ENCODE peak calls at places on chromosome 21, in ten cellular contexts. T is activated T-cell treated with anti-CD3 and anti-CD28 coated beads for 1 hour; A is activated CD4-positive, alpha-beta T cell treated with anti-CD3 and anti-CD28 coated beads, Interleukin-2, amount 50 U/mL, for 24 hours; B is left ventricle myocardium superior; Q is central memory CD4-positive, alpha-beta T cell; F is cardiac muscle cell; N is right lobe of liver; C is Panc1; S is T-cell; L is B cell. M is an unnamed sample.

GRCh38 chr21:37412603-37413360 is 46.2 kb downstream of the DYRK1A start:
- DNase-seq in N (no peak), L (no peak), Q (no peak), C (no peak), T (no peak), S (no peak), F (no peak), B (no peak), A (no peak), M (no peak)

GRCh38 chr21:36422279-36423098 is 37.3 kb downstream of the CHAF1B start:
- DNase-seq in C (no peak), T (peak), N (peak), A (no peak), F (peak), B (peak), S (no peak), L (no peak), Q (no peak), M (no peak)

GRCh38 chr21:31894441-31894840 is 21.6 kb downstream of the HUNK start:
- DNase-seq in F (no peak), N (no peak), S (no peak), Q (no peak), B (no peak), A (no peak), C (no peak), T (no peak), L (no peak), M (no peak)

GRCh38 chr21:26679299-26679698 is 106.2 kb upstream of the CYYR1 start:
- DNase-seq in B (no peak), Q (no peak), S (no peak), A (no peak), L (no peak), C (no peak), F (no peak), N (no peak), T (no peak), M (no peak)

GRCh38 chr21:33041981-33042380 is 16.2 kb downstream of the OLIG2 start:
- DNase-seq in T (no peak), C (no peak), S (no peak), A (no peak), N (no peak), L (no peak), F (no peak), Q (no peak), B (no peak), M (no peak)

GRCh38 chr21:33943293-33943692 is 27.7 kb upstream of the ATP5PO start:
- DNase-seq in B (no peak), F (no peak), A (no peak), N (no peak), T (no peak), S (no peak), L (no peak), C (no peak), Q (no peak), M (no peak)

GRCh38 chr21:28769683-28770082 is 223.0 kb downstream of the LTN1 start:
- DNase-seq in N (no peak), A (no peak), L (no peak), Q (no peak), T (no peak), S (no peak), B (no peak), F (no peak), C (no peak), M (no peak)

GRCh38 chr21:38359835-38360234 is 103.0 kb downstream of the KCNJ15 start:
- DNase-seq in T (no peak), A (no peak), S (no peak), C (no peak), B (no peak), L (no peak), Q (no peak), N (no peak), F (no peak), M (no peak)

GRCh38 chr21:34513109-34513675 is 1.2 kb upstream of the KCNE1 start:
- DNase-seq in L (no peak), C (no peak), A (no peak), B (no peak), F (no peak), S (no peak), Q (no peak), N (no peak), T (no peak), M (no peak)

GRCh38 chr21:34994646-34995631 is 54.2 kb downstream of the RUNX1 start:
- DNase-seq in C (no peak), F (no peak), Q (no peak), L (no peak), T (no peak), B (no peak), N (no peak), A (no peak), S (no peak), M (no peak)

GRCh38 chr21:41712730-41713129 is 54.1 kb downstream of the RIPK4 start:
- DNase-seq in A (no peak), L (no peak), F (no peak), B (no peak), S (no peak), C (no peak), Q (no peak), N (no peak), T (no peak), M (no peak)

GRCh38 chr21:37751268-37751975 is 164.8 kb downstream of the KCNJ6 start:
- DNase-seq in A (no peak), Q (no peak), B (no peak), T (no peak), C (no peak), S (no peak), N (no peak), L (no peak), F (peak), M (no peak)

GRCh38 chr21:33899199-33899598 is 16.4 kb downstream of the ATP5PO start:
- DNase-seq in A (no peak), N (no peak), B (no peak), S (no peak), T (no peak), Q (no peak), F (no peak), C (no peak), L (no peak), M (no peak)

GRCh38 chr21:35857082-35857481 is 203.2 kb downstream of the SETD4 start:
- DNase-seq in N (no peak), A (no peak), S (no peak), F (no peak), B (no peak), L (no peak), C (no peak), T (no peak), Q (no peak), M (no peak)

GRCh38 chr21:19547951-19548635 is 1144.5 kb upstream of the TMPRSS15 start:
- DNase-seq in A (no peak), S (no peak), B (no peak), T (no peak), N (no peak), Q (no peak), C (no peak), F (no peak), L (no peak), M (no peak)

GRCh38 chr21:29939859-29940245 is at the start of gene GRIK1:
- DNase-seq in S (no peak), L (no peak), Q (no peak), B (no peak), N (no peak), T (no peak), C (no peak), A (no peak), F (peak), M (no peak)

GRCh38 chr21:38955495-38955894 is 149.8 kb downstream of the ETS2 start:
- DNase-seq in T (no peak), A (no peak), S (no peak), L (no peak), F (no peak), C (no peak), B (peak), Q (no peak), N (no peak), M (no peak)

GRCh38 chr21:44199448-44199847 is 41.3 kb downstream of the ICOSLG start:
- DNase-seq in N (no peak), Q (no peak), B (no peak), L (peak), F (no peak), A (no peak), T (no peak), S (no peak), C (no peak), M (no peak)

GRCh38 chr21:45940091-45940490 is 41.5 kb upstream of the COL6A1 start:
- DNase-seq in L (no peak), B (no peak), C (no peak), S (no peak), F (no peak), T (no peak), A (no peak), N (no peak), Q (no peak), M (no peak)

GRCh38 chr21:36615274-36615964 is 83.5 kb upstream of the SIM2 start:
- DNase-seq in N (no peak), C (no peak), T (no peak), L (no peak), Q (no peak), F (no peak), B (no peak), A (no peak), S (no peak), M (no peak)

GRCh38 chr21:43940672-43941071 is 71.4 kb upstream of the TRAPPC10 start:
- DNase-seq in L (no peak), B (no peak), N (peak), Q (no peak), S (no peak), A (no peak), T (no peak), C (no peak), F (no peak), M (no peak)

GRCh38 chr21:35850029-35850428 is 210.3 kb downstream of the SETD4 start:
- DNase-seq in C (no peak), L (no peak), T (no peak), B (no peak), Q (no peak), N (no peak), A (no peak), S (no peak), F (no peak), M (no peak)

GRCh38 chr21:46368533-46369285 is 44.8 kb downstream of the PCNT start:
- DNase-seq in Q (peak), S (peak), B (peak), N (no peak), T (peak), L (peak), C (no peak), F (no peak), A (no peak), M (no peak)

GRCh38 chr21:39317134-39318090 is 4.0 kb upstream of the BRWD1 start:
- DNase-seq in L (no peak), S (no peak), N (no peak), B (no peak), Q (no peak), A (no peak), F (no peak), C (no peak), T (no peak), M (no peak)